ENCODE peak calls at places on chromosomes 13 and 19, in nine cellular contexts. M is stomach; H is lower lobe of right lung; A is right cardiac atrium; I is ovary; T is CD8-positive, alpha-beta T cell; F is astrocyte; S is body of pancreas; O is effector memory CD4-positive, alpha-beta T cell. G is an unnamed sample.
A peak's percentile ranks its signal among the peaks of the same experiment; 100 is the strongest.

GRCh38 chr13:30751183-30751933 is 16.0 kb downstream of the ALOX5AP start:
- DNase-seq in M (no peak), H (no peak), A (no peak), I (no peak), T (no peak), F (peak; percentile 26), S (no peak), O (no peak), G (no peak)

GRCh38 chr13:66644855-66645460 is 585.2 kb downstream of the PCDH9 start:
- DNase-seq in M (no peak), H (no peak), A (no peak), I (no peak), T (no peak), F (no peak), S (no peak), O (no peak), G (no peak)

GRCh38 chr13:59750860-59751259 is 412.9 kb downstream of the DIAPH3 start:
- DNase-seq in M (no peak), H (no peak), A (no peak), I (no peak), T (no peak), F (peak; percentile 81), S (peak; percentile 15), O (no peak), G (no peak)

GRCh38 chr19:19594371-19594770 is 24.1 kb downstream of the PBX4 start:
- DNase-seq in M (no peak), H (no peak), A (no peak), I (no peak), T (no peak), F (no peak), S (no peak), O (no peak), G (no peak)

GRCh38 chr13:19587635-19588300 is 26.4 kb upstream of the TPTE2 start:
- DNase-seq in M (no peak), H (no peak), A (no peak), I (no peak), T (no peak), F (peak; percentile 10), S (no peak), O (no peak), G (no peak)

GRCh38 chr19:30679789-30680188 is 307.6 kb downstream of the ZNF536 start:
- DNase-seq in M (no peak), H (no peak), A (no peak), I (no peak), T (no peak), F (no peak), S (no peak), O (no peak), G (no peak)

GRCh38 chr13:113364371-113364932 is 522 bp upstream of the GRTP1 start:
- DNase-seq in M (no peak), H (no peak), A (peak; percentile 69), I (peak; percentile 77), T (no peak), F (no peak), S (peak; percentile 38), O (no peak), G (peak; percentile 61)

GRCh38 chr13:21088534-21088933 is 27.1 kb upstream of the LATS2 start:
- DNase-seq in M (no peak), H (no peak), A (no peak), I (no peak), T (no peak), F (no peak), S (no peak), O (no peak), G (no peak)

GRCh38 chr19:2799273-2800020 is 14.1 kb downstream of the THOP1 start:
- DNase-seq in M (no peak), H (no peak), A (no peak), I (no peak), T (no peak), F (no peak), S (no peak), O (no peak), G (no peak)

GRCh38 chr13:76271728-76272232 is 614.4 kb downstream of the KCTD12 start:
- DNase-seq in M (no peak), H (no peak), A (no peak), I (no peak), T (no peak), F (no peak), S (no peak), O (no peak), G (no peak)

GRCh38 chr19:5775668-5776309 is 8.8 kb downstream of the PRR22 start:
- DNase-seq in M (no peak), H (no peak), A (no peak), I (no peak), T (no peak), F (peak; percentile 14), S (no peak), O (no peak), G (no peak)

GRCh38 chr13:76293751-76294150 is 592.5 kb downstream of the KCTD12 start:
- DNase-seq in M (no peak), H (no peak), A (no peak), I (no peak), T (no peak), F (no peak), S (no peak), O (no peak), G (no peak)

GRCh38 chr13:29428310-29428991 is 167.0 kb downstream of the SLC7A1 start:
- DNase-seq in M (no peak), H (no peak), A (peak; percentile 82), I (peak; percentile 60), T (no peak), F (peak; percentile 2), S (no peak), O (no peak), G (no peak)

GRCh38 chr13:85638265-85638664 is 161.0 kb downstream of the SLITRK6 start:
- DNase-seq in M (no peak), H (no peak), A (no peak), I (no peak), T (no peak), F (no peak), S (no peak), O (no peak), G (no peak)

GRCh38 chr19:39405261-39405912 is 1.3 kb upstream of the ZFP36 start:
- DNase-seq in M (no peak), H (no peak), A (no peak), I (no peak), T (no peak), F (no peak), S (no peak), O (no peak), G (no peak)

GRCh38 chr13:109989686-109990085 is 203.3 kb upstream of the IRS2 start:
- DNase-seq in M (no peak), H (no peak), A (no peak), I (no peak), T (no peak), F (peak; percentile 25), S (no peak), O (no peak), G (no peak)

DNA sequence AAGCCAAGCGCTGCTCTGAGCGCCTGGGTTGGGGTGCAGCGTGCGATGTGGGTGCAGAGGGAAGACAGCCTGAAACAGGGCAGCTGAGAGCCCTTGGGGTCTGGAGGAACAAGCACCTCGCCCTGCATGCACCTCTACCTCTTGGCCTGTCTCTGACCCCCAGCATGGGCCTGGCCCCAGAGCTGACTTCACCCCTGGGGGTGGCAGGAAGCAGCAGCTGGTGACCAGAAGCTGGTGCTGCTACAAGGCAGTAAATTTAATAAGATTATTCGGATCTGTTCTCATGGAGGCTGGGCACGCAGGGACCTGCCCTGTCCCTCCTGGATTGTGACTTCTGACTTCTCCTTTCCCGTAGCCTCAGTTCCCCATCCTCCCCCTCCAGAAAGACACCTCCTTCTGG is 5.2 kb downstream of the GNG8 start:
- DNase-seq in M (no peak), H (no peak), A (no peak), I (no peak), T (no peak), F (no peak), S (no peak), O (no peak), G (no peak)
- H3K27ac ChIP-seq in M (no peak overlapping the region), H (no peak overlapping the region), A (no peak overlapping the region), I (no peak overlapping the region), T (no peak overlapping the region), F (no peak overlapping the region), S (no peak overlapping the region), O (no peak overlapping the region), G (peak overlapping the region; percentile 54)

DNA sequence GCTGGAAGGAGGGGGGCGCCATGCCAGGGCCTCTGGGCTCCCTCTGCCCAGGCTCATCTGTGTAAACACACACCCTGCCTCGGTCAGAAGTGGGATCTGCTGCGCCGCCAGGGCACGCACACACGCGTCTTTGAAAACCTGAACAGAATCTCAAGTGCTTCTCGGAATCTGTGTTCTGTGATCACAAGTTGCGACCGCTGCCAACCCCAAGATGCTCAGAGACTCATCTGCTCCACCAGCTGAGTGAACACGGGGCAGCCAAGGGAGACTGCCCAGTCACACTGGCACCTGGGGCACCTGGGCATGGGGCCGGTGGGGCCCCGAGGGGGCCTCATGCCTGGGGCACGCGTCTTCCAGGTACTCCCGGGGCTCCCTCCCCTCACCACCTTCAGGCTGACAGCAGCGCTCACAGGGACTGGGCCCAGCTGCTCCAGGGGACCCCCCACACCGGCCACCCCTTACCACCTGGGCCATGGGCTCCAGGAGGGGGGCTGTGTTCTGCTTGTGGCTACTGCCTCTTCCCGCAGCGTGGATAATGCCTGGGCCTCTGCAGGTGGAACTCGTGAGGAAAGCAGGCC is 59.0 kb downstream of the KLF2 start:
- DNase-seq in M (no peak), H (no peak), A (no peak), I (no peak), T (no peak), F (no peak), S (no peak), O (no peak), G (no peak)
- H3K4me1 ChIP-seq in M (peaks cover 10% of the 10 kb centered on the region), H (peaks cover 33% of the 10 kb centered on the region), A (peaks cover 13% of the 10 kb centered on the region), I (peaks cover 11% of the 10 kb centered on the region), T (peaks cover 52% of the 10 kb centered on the region), F (peaks cover 7% of the 10 kb centered on the region), S (no peaks in the 10 kb centered on the region), O (peaks cover 34% of the 10 kb centered on the region), G (peaks cover 21% of the 10 kb centered on the region)

DNA sequence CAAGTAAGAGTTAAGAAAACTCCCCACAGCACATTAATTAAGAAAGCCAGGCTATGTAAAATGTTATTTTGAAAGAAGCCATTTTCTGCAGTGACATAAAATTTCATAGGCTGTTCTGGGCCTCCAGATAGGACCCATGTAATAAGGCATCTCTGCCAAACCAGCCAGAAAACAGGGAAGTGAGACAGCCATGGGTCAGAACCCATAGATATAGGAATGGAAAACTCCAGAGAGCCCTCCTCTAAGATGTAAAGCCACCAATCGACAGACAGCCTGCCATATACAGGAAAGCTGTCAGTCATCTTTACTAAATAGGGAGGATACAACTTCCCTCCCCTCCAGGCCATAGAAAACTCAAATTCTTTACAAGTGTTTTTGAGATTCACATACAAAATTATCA is 493.3 kb downstream of the COG6 start:
- DNase-seq in M (no peak), H (no peak), A (no peak), I (no peak), T (no peak), F (no peak), S (no peak), O (no peak), G (no peak)
- H3K27ac ChIP-seq in M (peak overlapping the region; percentile 58), H (peak overlapping the region; percentile 65), A (peak overlapping the region; percentile 67), I (no peak overlapping the region), T (no peak overlapping the region), F (no peak overlapping the region), S (no peak overlapping the region), O (no peak overlapping the region), G (peak overlapping the region; percentile 85)

DNA sequence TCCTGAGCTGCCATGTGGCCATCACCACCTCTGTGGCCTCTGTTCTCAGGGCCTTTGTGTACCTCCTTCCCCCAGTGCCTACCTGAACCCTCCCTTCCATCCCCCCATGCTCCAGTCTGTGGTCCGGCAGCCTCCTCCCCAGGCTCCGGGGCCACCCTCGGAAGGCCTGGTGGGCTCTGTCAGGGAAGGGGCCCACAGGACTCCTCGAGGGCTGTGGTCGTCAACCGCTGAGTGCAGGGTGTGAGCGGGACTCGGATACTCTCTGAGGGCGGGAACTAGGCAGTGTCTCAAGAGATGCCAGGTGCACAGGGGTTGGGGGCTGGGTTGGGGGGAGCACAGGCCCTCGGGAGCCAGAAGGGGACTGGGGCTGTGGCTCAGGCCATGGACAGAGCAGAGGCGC is 3.9 kb downstream of the MAP2K7 start:
- DNase-seq in M (no peak), H (no peak), A (no peak), I (peak; percentile 35), T (no peak), F (no peak), S (no peak), O (no peak), G (peak; percentile 43)
- H3K4me1 ChIP-seq in M (peaks cover 29% of the 10 kb centered on the region), H (peaks cover 37% of the 10 kb centered on the region), A (peaks cover 5% of the 10 kb centered on the region), I (peaks cover 13% of the 10 kb centered on the region), T (peaks cover 28% of the 10 kb centered on the region), F (peaks cover 20% of the 10 kb centered on the region), S (peaks cover 43% of the 10 kb centered on the region), O (peaks cover 21% of the 10 kb centered on the region), G (peaks cover 21% of the 10 kb centered on the region)

G was measured in ascending aorta.